ENCODE peak calls at places on chromosomes 5 and 9, in four cellular contexts. H is endothelial cell of umbilical vein, L is substantia nigra, Z is iris pigment epithelial cell. U is an unnamed sample.

GRCh38 chr5:158895573-158895972 is 204.1 kb downstream of the EBF1 start:
- DNase-seq in L (no peak), H (no peak), Z (no peak), U (no peak)

GRCh38 chr9:110183208-110184145 is 24.5 kb downstream of the C9orf152 start:
- DNase-seq in H (peak), L (peak), Z (peak), U (peak)

GRCh38 chr5:126503602-126504104 is 80.4 kb downstream of the GRAMD2B start:
- DNase-seq in H (peak), Z (peak), L (no peak), U (peak)

GRCh38 chr9:74645007-74645639 is 148.0 kb downstream of the RORB start:
- DNase-seq in H (peak), L (no peak), Z (peak), U (peak)

GRCh38 chr5:145856285-145856818 is 16.5 kb downstream of the GRXCR2 start:
- DNase-seq in H (peak), Z (peak), L (no peak), U (peak)

GRCh38 chr5:61603211-61603908 is 271.3 kb downstream of the ZSWIM6 start:
- DNase-seq in Z (no peak), L (peak), H (no peak), U (no peak)

GRCh38 chr5:135129307-135129706 is 95.3 kb upstream of the PITX1 start:
- DNase-seq in L (no peak), H (no peak), Z (peak), U (no peak)

GRCh38 chr5:82019342-82020138 is 47.7 kb downstream of the ATG10 start:
- DNase-seq in H (no peak), L (peak), Z (no peak), U (no peak)

GRCh38 chr5:148290271-148291195 is 21.7 kb upstream of the SPINK7 start:
- DNase-seq in Z (peak), L (no peak), H (peak), U (peak)